ENCODE peak calls at places on chromosomes 6 and 20, in nine cellular contexts. O, E, R, Y, U, H, S, W and Q are unnamed samples.

GRCh38 chr6:37365791-37366190 is 12.0 kb downstream of the RNF8 start:
- DNase-seq in O (peak), E (no peak), R (no peak), Y (no peak), U (no peak), H (no peak), S (no peak), W (no peak), Q (no peak)

GRCh38 chr6:138291849-138292181 is 73.5 kb upstream of the PBOV1 start:
- DNase-seq in O (no peak), E (no peak), R (no peak), Y (no peak), U (no peak), H (no peak), S (peak), W (no peak), Q (no peak)

GRCh38 chr20:4720977-4721349 is 746 bp upstream of the PRND start:
- DNase-seq in O (no peak), E (no peak), R (no peak), Y (no peak), U (no peak), H (no peak), S (no peak), W (no peak), Q (no peak)

GRCh38 chr6:102766946-102767345 is 1373.4 kb downstream of the GRIK2 start:
- DNase-seq in O (peak), E (no peak), R (no peak), Y (no peak), U (no peak), H (no peak), S (no peak), W (no peak), Q (no peak)

GRCh38 chr6:30821862-30822784 is 62.2 kb upstream of the DDR1 start:
- DNase-seq in O (peak), E (no peak), R (no peak), Y (peak), U (no peak), H (peak), S (no peak), W (peak), Q (no peak)

GRCh38 chr6:127200114-127200513 is 66.5 kb upstream of the RNF146 start:
- DNase-seq in O (no peak), E (no peak), R (no peak), Y (no peak), U (no peak), H (no peak), S (no peak), W (no peak), Q (no peak)

GRCh38 chr6:160992323-160993314 is 1.1 kb downstream of the MAP3K4 start:
- DNase-seq in O (peak), E (no peak), R (peak), Y (peak), U (no peak), H (peak), S (peak), W (peak), Q (no peak)

GRCh38 chr6:83411731-83412130 is 19.1 kb downstream of the ME1 start:
- DNase-seq in O (no peak), E (no peak), R (no peak), Y (no peak), U (no peak), H (no peak), S (no peak), W (no peak), Q (no peak)

GRCh38 chr20:18259730-18260129 is 28.6 kb upstream of the ZNF133 start:
- DNase-seq in O (no peak), E (no peak), R (no peak), Y (no peak), U (no peak), H (no peak), S (no peak), W (no peak), Q (no peak)

GRCh38 chr20:2122921-2123320 is 21.3 kb downstream of the STK35 start:
- DNase-seq in O (no peak), E (no peak), R (no peak), Y (no peak), U (no peak), H (no peak), S (no peak), W (no peak), Q (no peak)

GRCh38 chr6:8855411-8855810 is 420.1 kb upstream of the SLC35B3 start:
- DNase-seq in O (no peak), E (no peak), R (no peak), Y (no peak), U (no peak), H (no peak), S (no peak), W (no peak), Q (no peak)

GRCh38 chr6:131755597-131755996 is 44.8 kb upstream of the CTAGE9 start:
- DNase-seq in O (no peak), E (no peak), R (no peak), Y (no peak), U (no peak), H (no peak), S (no peak), W (no peak), Q (no peak)

GRCh38 chr6:150392452-150393220 is 23.8 kb downstream of the IYD start:
- DNase-seq in O (no peak), E (no peak), R (no peak), Y (no peak), U (no peak), H (no peak), S (no peak), W (no peak), Q (no peak)

GRCh38 chr6:32174416-32174815 is 1.5 kb downstream of the AGPAT1 start:
- DNase-seq in O (no peak), E (no peak), R (no peak), Y (no peak), U (no peak), H (no peak), S (no peak), W (no peak), Q (no peak)

GRCh38 chr20:45066372-45066771 is 34.6 kb downstream of the KCNS1 start:
- DNase-seq in O (no peak), E (no peak), R (no peak), Y (no peak), U (no peak), H (no peak), S (no peak), W (no peak), Q (no peak)

GRCh38 chr6:169411722-169412121 is 158.1 kb upstream of the THBS2 start:
- DNase-seq in O (no peak), E (no peak), R (no peak), Y (no peak), U (no peak), H (no peak), S (no peak), W (no peak), Q (no peak)

GRCh38 chr6:5078121-5078695 is 6.9 kb upstream of the PPP1R3G start:
- DNase-seq in O (peak), E (no peak), R (no peak), Y (no peak), U (no peak), H (peak), S (no peak), W (no peak), Q (no peak)

GRCh38 chr20:2210646-2211556 is 84.9 kb upstream of the TGM3 start:
- DNase-seq in O (peak), E (no peak), R (peak), Y (no peak), U (peak), H (no peak), S (no peak), W (peak), Q (no peak)

GRCh38 chr6:11270030-11271027 is 37.9 kb upstream of the NEDD9 start:
- DNase-seq in O (no peak), E (no peak), R (peak), Y (peak), U (no peak), H (no peak), S (no peak), W (peak), Q (no peak)

GRCh38 chr6:125923371-125923877 is 33.1 kb upstream of the HINT3 start:
- DNase-seq in O (peak), E (no peak), R (no peak), Y (no peak), U (no peak), H (no peak), S (no peak), W (no peak), Q (no peak)

GRCh38 chr6:136326038-136326561 is 36.5 kb upstream of the BCLAF1 start:
- DNase-seq in O (no peak), E (no peak), R (no peak), Y (peak), U (no peak), H (no peak), S (no peak), W (no peak), Q (no peak)

GRCh38 chr20:25315418-25316210 is 67.7 kb downstream of the PYGB start:
- DNase-seq in O (no peak), E (no peak), R (no peak), Y (no peak), U (peak), H (no peak), S (peak), W (no peak), Q (peak)

GRCh38 chr6:140078552-140079126 is 704.2 kb upstream of the CITED2 start:
- DNase-seq in O (peak), E (no peak), R (no peak), Y (no peak), U (no peak), H (no peak), S (no peak), W (peak), Q (no peak)

GRCh38 chr6:119280586-119281163 is 68.9 kb downstream of the MAN1A1 start:
- DNase-seq in O (no peak), E (no peak), R (no peak), Y (peak), U (no peak), H (no peak), S (no peak), W (no peak), Q (no peak)

GRCh38 chr6:157575436-157576145 is 194.6 kb downstream of the ZDHHC14 start:
- DNase-seq in O (no peak), E (no peak), R (peak), Y (no peak), U (no peak), H (no peak), S (no peak), W (no peak), Q (no peak)

GRCh38 chr6:14655201-14655988 is 537.8 kb downstream of the CD83 start:
- DNase-seq in O (no peak), E (no peak), R (no peak), Y (no peak), U (no peak), H (no peak), S (no peak), W (no peak), Q (no peak)

GRCh38 chr6:217048-217659 is 75.1 kb upstream of the DUSP22 start:
- DNase-seq in O (peak), E (no peak), R (peak), Y (peak), U (no peak), H (no peak), S (no peak), W (peak), Q (no peak)

GRCh38 chr20:12372557-12372956 is 454.9 kb downstream of the BTBD3 start:
- DNase-seq in O (no peak), E (no peak), R (no peak), Y (no peak), U (no peak), H (no peak), S (no peak), W (peak), Q (no peak)

GRCh38 chr6:52667572-52667971 is 3.3 kb upstream of the TMEM14A start:
- DNase-seq in O (no peak), E (no peak), R (no peak), Y (no peak), U (no peak), H (peak), S (no peak), W (no peak), Q (no peak)

DNA sequence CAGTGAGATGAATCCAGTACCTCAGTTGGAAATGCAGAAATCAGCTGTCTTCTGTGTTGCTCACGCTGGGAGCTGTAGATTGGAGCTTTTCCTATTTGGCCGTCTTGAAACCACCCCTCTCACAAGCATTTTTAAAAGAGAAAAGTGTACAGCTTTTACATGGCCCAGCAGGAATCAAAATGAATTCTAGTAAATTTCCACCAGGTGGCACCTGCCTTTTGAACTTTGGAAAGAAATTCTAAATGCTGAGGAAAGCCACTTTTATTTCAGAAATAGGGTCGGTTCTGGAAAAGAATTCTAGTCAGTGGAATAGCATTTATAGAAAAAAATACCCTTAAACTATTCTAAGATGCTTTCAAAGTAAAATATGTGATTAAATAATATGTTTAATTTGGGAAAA is 647.8 kb downstream of the CD109 start:
- DNase-seq in O (peak), E (no peak), R (no peak), Y (no peak), U (no peak), H (no peak), S (no peak), W (no peak), Q (no peak)
- TF ChIP-seq CTCF in O (no peak), E (no peak), R (no peak), Y (peak), U (peak), H (no peak), S (no peak), W (no peak), Q (no peak)

GRCh38 chr6:71248306-71248705 is 40.3 kb upstream of the OGFRL1 start:
- DNase-seq in O (peak), E (no peak), R (no peak), Y (no peak), U (no peak), H (no peak), S (no peak), W (no peak), Q (no peak)

GRCh38 chr6:71246596-71246995 is 42.0 kb upstream of the OGFRL1 start:
- DNase-seq in O (no peak), E (no peak), R (no peak), Y (no peak), U (no peak), H (no peak), S (no peak), W (no peak), Q (no peak)

GRCh38 chr6:71248866-71249265 is 39.7 kb upstream of the OGFRL1 start:
- DNase-seq in O (no peak), E (no peak), R (no peak), Y (no peak), U (no peak), H (no peak), S (no peak), W (no peak), Q (no peak)

GRCh38 chr6:71250050-71250689 is 38.4 kb upstream of the OGFRL1 start:
- DNase-seq in O (peak), E (no peak), R (no peak), Y (no peak), U (no peak), H (no peak), S (no peak), W (no peak), Q (no peak)

GRCh38 chr6:71245265-71246049 is 43.2 kb upstream of the OGFRL1 start:
- DNase-seq in O (no peak), E (no peak), R (no peak), Y (no peak), U (no peak), H (no peak), S (no peak), W (no peak), Q (no peak)
- TF ChIP-seq CTCF in O (no peak), E (no peak), R (no peak), Y (no peak), U (no peak), H (no peak), S (no peak), W (no peak), Q (no peak)

GRCh38 chr6:87971605-87972262 is 75.9 kb upstream of the SPACA1 start:
- DNase-seq in O (no peak), E (no peak), R (no peak), Y (no peak), U (no peak), H (no peak), S (no peak), W (no peak), Q (no peak)

GRCh38 chr6:87972279-87972678 is 75.4 kb upstream of the SPACA1 start:
- DNase-seq in O (no peak), E (no peak), R (no peak), Y (no peak), U (no peak), H (no peak), S (no peak), W (no peak), Q (no peak)

GRCh38 chr6:87965806-87966205 is 81.8 kb upstream of the SPACA1 start:
- DNase-seq in O (no peak), E (no peak), R (no peak), Y (no peak), U (no peak), H (no peak), S (no peak), W (no peak), Q (no peak)

DNA sequence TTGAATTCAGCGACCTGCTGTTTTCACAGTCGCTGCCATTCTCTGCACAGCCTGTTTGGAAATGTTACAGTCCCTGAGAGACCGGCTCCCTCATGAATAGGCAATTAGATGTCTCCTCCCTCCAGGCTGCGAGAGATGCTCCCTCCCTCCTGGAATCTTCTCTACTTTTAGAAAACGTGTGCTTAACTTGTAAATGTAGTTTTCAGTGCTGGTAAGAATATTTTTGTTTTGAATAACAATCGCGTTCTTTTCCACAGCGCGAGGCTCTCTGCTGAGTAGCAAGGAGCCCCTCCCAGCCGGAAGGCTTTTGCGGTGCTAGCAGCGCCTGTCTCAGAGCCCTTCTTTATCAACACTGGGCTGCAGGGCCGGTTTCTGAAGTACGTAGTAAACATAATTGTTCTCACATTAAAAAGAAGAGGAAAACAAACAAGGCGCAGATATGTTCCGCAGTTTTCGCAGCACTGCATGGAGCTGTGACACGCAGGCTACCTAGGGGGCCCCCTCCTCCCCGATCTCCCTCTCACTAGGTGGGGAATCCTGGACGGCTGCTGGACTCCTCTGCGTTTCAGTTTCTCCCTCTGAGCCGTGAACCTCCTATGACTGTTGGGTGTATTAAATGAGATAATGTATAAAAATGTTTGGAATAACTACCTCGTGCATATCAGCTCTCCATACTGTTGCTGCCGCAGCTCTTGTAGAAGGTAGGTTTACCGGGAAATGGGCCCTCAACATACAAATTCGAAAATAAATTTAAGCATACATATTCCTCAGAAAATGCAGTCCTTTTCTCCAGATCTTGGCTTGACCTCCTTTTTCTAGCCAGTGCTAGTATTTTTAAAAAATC is 79.0 kb upstream of the SPACA1 start:
- DNase-seq in O (peak), E (no peak), R (peak), Y (peak), U (no peak), H (peak), S (peak), W (peak), Q (no peak)
- TF ChIP-seq CTCF in O (no peak), E (no peak), R (no peak), Y (no peak), U (no peak), H (no peak), S (no peak), W (no peak), Q (no peak)

GRCh38 chr20:7375905-7376304 is 564.4 kb downstream of the HAO1 start:
- DNase-seq in O (peak), E (no peak), R (no peak), Y (peak), U (no peak), H (no peak), S (no peak), W (no peak), Q (no peak)
- TF ChIP-seq CTCF in O (peak), E (peak), R (peak), Y (peak), U (peak), H (no peak), S (no peak), W (no peak), Q (no peak)

DNA sequence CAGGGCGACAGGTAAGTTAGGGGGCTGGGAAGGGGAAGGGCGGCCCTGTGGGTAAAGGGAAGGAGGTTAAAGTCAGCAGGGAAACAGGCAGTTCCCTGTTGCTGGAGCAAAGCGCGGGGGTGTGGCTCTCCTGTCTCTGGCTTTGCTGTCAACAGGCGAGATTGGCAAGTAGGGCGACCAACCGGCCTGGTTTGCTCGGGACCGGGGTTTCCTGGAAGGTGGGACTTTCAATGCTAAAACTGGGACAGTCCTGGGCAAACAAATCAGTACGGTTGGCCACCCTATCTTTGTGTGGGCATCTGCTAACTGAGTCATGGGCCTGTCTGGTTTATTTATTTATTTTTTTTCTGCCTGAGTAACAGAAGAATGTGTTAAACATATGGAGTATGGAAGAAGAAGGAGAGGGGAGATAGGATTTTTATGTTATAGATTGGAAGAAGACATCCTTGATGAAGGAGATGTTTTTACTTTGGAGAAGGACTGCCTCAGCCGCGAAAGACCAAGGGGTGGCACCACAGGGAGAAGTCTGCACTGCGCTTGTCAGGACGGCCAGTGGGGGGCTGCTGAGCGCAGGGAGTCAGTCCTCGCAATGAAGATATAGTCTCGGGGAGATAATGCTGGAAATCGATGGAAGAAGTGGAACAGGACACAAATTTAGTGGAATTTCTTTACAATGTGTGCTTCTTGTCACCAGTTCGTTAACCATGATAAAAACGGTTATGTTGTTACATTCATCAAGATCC is 43.4 kb upstream of the ESR1 start:
- DNase-seq in O (peak), E (peak), R (peak), Y (peak), U (peak), H (peak), S (peak), W (peak), Q (peak)
- TF ChIP-seq CTCF in O (peak), E (peak), R (peak), Y (peak), U (peak), H (peak), S (peak), W (no peak), Q (no peak)

GRCh38 chr20:43658068-43658722 is 8.7 kb upstream of the MYBL2 start:
- DNase-seq in O (peak), E (no peak), R (no peak), Y (no peak), U (no peak), H (no peak), S (peak), W (no peak), Q (no peak)
- TF ChIP-seq CTCF in O (no peak), E (no peak), R (peak), Y (no peak), U (no peak), H (no peak), S (no peak), W (no peak), Q (no peak)